ENCODE peak calls at places on chromosomes 5 and 9, in seven cellular contexts. One of them, this sample, is unnamed.

GRCh38 chr5:132104561-132104960 is 31.0 kb downstream of the CSF2 start:
- DNase-seq in endothelial cell of umbilical vein: no peak
- DNase-seq in Peyer's patch: no peak
- DNase-seq in A549: no peak
- DNase-seq in lower leg skin: no peak
- DNase-seq in body of pancreas: no peak
- DNase-seq in uterus: no peak
- DNase-seq in this sample: no peak

GRCh38 chr9:73073337-73074175 is 78.1 kb upstream of the ANXA1 start:
- DNase-seq in uterus: no peak
- DNase-seq in A549: peak
- DNase-seq in body of pancreas: no peak
- DNase-seq in lower leg skin: no peak
- DNase-seq in Peyer's patch: no peak
- DNase-seq in endothelial cell of umbilical vein: no peak
- DNase-seq in this sample: no peak

GRCh38 chr5:10301842-10302610 is 5.7 kb downstream of the CMBL start:
- DNase-seq in endothelial cell of umbilical vein: no peak
- DNase-seq in uterus: no peak
- DNase-seq in lower leg skin: no peak
- DNase-seq in Peyer's patch: peak
- DNase-seq in body of pancreas: peak
- DNase-seq in A549: peak
- DNase-seq in this sample: no peak

GRCh38 chr5:3924990-3925389 is 329.4 kb downstream of the IRX1 start:
- DNase-seq in endothelial cell of umbilical vein: no peak
- DNase-seq in uterus: no peak
- DNase-seq in lower leg skin: no peak
- DNase-seq in A549: no peak
- DNase-seq in body of pancreas: no peak
- DNase-seq in Peyer's patch: no peak
- DNase-seq in this sample: no peak

GRCh38 chr5:94702729-94703128 is 84.3 kb downstream of the SLF1 start:
- DNase-seq in Peyer's patch: no peak
- DNase-seq in lower leg skin: no peak
- DNase-seq in uterus: no peak
- DNase-seq in body of pancreas: no peak
- DNase-seq in A549: no peak
- DNase-seq in endothelial cell of umbilical vein: no peak
- DNase-seq in this sample: no peak

GRCh38 chr5:97136471-97136870 is 5.9 kb downstream of the LIX1 start:
- DNase-seq in endothelial cell of umbilical vein: no peak
- DNase-seq in uterus: no peak
- DNase-seq in lower leg skin: no peak
- DNase-seq in body of pancreas: no peak
- DNase-seq in Peyer's patch: no peak
- DNase-seq in A549: no peak
- DNase-seq in this sample: no peak

GRCh38 chr5:155987261-155987810 is 339.6 kb upstream of the SGCD start:
- DNase-seq in Peyer's patch: no peak
- DNase-seq in A549: no peak
- DNase-seq in endothelial cell of umbilical vein: no peak
- DNase-seq in uterus: no peak
- DNase-seq in body of pancreas: no peak
- DNase-seq in lower leg skin: no peak
- DNase-seq in this sample: no peak

GRCh38 chr5:134038143-134038542 is 33.4 kb upstream of the VDAC1 start:
- DNase-seq in A549: no peak
- DNase-seq in uterus: no peak
- DNase-seq in lower leg skin: no peak
- DNase-seq in body of pancreas: no peak
- DNase-seq in Peyer's patch: no peak
- DNase-seq in endothelial cell of umbilical vein: no peak
- DNase-seq in this sample: no peak

GRCh38 chr5:107439832-107440231 is 230.9 kb downstream of the EFNA5 start:
- DNase-seq in lower leg skin: no peak
- DNase-seq in Peyer's patch: no peak
- DNase-seq in body of pancreas: no peak
- DNase-seq in uterus: no peak
- DNase-seq in endothelial cell of umbilical vein: no peak
- DNase-seq in A549: no peak
- DNase-seq in this sample: no peak

GRCh38 chr9:37486256-37486615 is 488 bp downstream of the POLR1E start:
- DNase-seq in uterus: no peak
- DNase-seq in lower leg skin: no peak
- DNase-seq in body of pancreas: no peak
- DNase-seq in A549: no peak
- DNase-seq in endothelial cell of umbilical vein: no peak
- DNase-seq in Peyer's patch: no peak
- DNase-seq in this sample: no peak

GRCh38 chr9:22097712-22098111 is 88.6 kb upstream of the CDKN2B start:
- DNase-seq in endothelial cell of umbilical vein: no peak
- DNase-seq in lower leg skin: no peak
- DNase-seq in uterus: no peak
- DNase-seq in body of pancreas: no peak
- DNase-seq in Peyer's patch: no peak
- DNase-seq in A549: no peak
- DNase-seq in this sample: no peak

GRCh38 chr5:158013939-158014338 is 155.0 kb upstream of the CLINT1 start:
- DNase-seq in A549: peak
- DNase-seq in body of pancreas: peak
- DNase-seq in endothelial cell of umbilical vein: peak
- DNase-seq in uterus: no peak
- DNase-seq in lower leg skin: no peak
- DNase-seq in Peyer's patch: peak
- DNase-seq in this sample: no peak

GRCh38 chr5:149257875-149258705 is 13.6 kb upstream of the AFAP1L1 start:
- DNase-seq in endothelial cell of umbilical vein: no peak
- DNase-seq in uterus: no peak
- DNase-seq in lower leg skin: no peak
- DNase-seq in Peyer's patch: no peak
- DNase-seq in A549: no peak
- DNase-seq in body of pancreas: no peak
- DNase-seq in this sample: no peak

GRCh38 chr5:50292735-50293394 is 148.2 kb downstream of the EMB start:
- DNase-seq in A549: no peak
- DNase-seq in lower leg skin: no peak
- DNase-seq in Peyer's patch: no peak
- DNase-seq in uterus: no peak
- DNase-seq in endothelial cell of umbilical vein: no peak
- DNase-seq in body of pancreas: no peak
- DNase-seq in this sample: no peak

GRCh38 chr5:82353522-82353921 is 75.4 kb upstream of the RPS23 start:
- DNase-seq in A549: no peak
- DNase-seq in endothelial cell of umbilical vein: no peak
- DNase-seq in lower leg skin: no peak
- DNase-seq in uterus: no peak
- DNase-seq in Peyer's patch: no peak
- DNase-seq in body of pancreas: no peak
- DNase-seq in this sample: no peak
- TF ChIP-seq POLR2A in A549: no peak
- TF ChIP-seq POLR2A in endothelial cell of umbilical vein: no peak
- TF ChIP-seq POLR2A in lower leg skin: no peak
- TF ChIP-seq POLR2A in uterus: no peak
- TF ChIP-seq POLR2A in Peyer's patch: no peak
- TF ChIP-seq POLR2A in body of pancreas: no peak
- TF ChIP-seq POLR2A in this sample: no peak

DNA sequence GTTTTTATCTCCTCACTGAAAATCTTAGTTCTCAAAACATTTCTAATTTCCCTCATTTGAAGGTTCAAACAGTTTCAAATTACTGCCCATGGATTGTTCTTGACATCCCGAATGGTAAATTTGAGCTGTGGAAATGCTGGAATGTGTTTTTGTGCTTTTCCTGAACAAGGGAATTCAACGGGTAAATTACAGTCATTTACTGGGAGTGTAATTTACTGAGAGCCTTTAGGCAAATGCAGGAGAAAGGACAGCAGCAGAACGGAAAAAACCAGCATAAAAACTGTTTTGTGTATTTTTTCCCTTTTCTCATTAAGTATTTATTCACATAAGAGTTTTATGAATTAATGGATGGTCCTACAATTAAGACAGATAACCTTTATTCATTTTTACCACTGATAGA is 139.2 kb downstream of the PBX3 start:
- DNase-seq in endothelial cell of umbilical vein: no peak
- DNase-seq in uterus: no peak
- DNase-seq in A549: no peak
- DNase-seq in lower leg skin: no peak
- DNase-seq in Peyer's patch: no peak
- DNase-seq in body of pancreas: no peak
- DNase-seq in this sample: no peak
- TF ChIP-seq POLR2A in endothelial cell of umbilical vein: no peak
- TF ChIP-seq POLR2A in uterus: no peak
- TF ChIP-seq POLR2A in A549: no peak
- TF ChIP-seq POLR2A in lower leg skin: no peak
- TF ChIP-seq POLR2A in Peyer's patch: no peak
- TF ChIP-seq POLR2A in body of pancreas: no peak
- TF ChIP-seq POLR2A in this sample: no peak

DNA sequence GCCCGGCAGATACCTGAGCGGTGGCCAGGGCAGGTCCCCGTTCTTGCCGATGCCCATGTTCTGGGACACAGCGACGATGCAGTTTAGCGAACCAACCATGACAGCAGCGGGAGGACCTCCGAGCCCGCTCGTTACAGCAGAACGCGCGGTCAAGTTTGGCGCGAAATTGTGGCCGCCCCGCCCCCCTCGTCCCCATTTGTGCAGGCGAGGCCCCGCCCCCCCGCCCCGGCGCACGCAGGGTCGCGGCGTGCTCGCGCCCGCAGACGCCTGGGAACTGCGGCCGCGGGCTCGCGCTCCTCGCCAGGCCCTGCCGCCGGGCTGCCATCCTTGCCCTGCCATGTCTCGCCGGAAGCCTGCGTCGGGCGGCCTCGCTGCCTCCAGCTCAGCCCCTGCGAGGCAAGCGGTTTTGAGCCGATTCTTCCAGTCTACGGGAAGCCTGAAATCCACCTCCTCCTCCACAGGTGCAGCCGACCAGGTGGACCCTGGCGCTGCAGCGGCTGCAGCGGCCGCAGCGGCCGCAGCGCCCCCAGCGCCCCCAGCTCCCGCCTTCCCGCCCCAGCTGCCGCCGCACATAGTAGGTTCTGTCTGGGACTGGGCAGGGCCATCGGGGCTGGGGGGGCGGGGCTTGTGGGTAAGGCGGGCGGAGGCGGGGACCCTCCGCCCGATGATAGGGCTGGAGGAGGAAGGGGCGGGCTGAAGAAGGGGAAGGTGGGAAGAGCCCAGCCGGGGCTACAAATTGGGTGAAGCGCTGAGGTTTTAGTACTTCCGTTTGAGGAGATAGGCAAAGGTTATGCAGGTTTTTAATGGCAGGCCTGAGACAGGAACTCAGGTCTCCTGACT is at the start of the genes DHFR and MSH3:
- DNase-seq in body of pancreas: peak
- DNase-seq in lower leg skin: peak
- DNase-seq in Peyer's patch: peak
- DNase-seq in A549: peak
- DNase-seq in endothelial cell of umbilical vein: peak
- DNase-seq in uterus: peak
- DNase-seq in this sample: peak
- TF ChIP-seq POLR2A in body of pancreas: peak
- TF ChIP-seq POLR2A in lower leg skin: no peak
- TF ChIP-seq POLR2A in Peyer's patch: peak
- TF ChIP-seq POLR2A in A549: peak
- TF ChIP-seq POLR2A in endothelial cell of umbilical vein: peak
- TF ChIP-seq POLR2A in uterus: no peak
- TF ChIP-seq POLR2A in this sample: peak

GRCh38 chr9:95505072-95505471 is 11.7 kb downstream of the PTCH1 start:
- DNase-seq in body of pancreas: no peak
- DNase-seq in A549: no peak
- DNase-seq in Peyer's patch: no peak
- DNase-seq in lower leg skin: no peak
- DNase-seq in endothelial cell of umbilical vein: no peak
- DNase-seq in uterus: no peak
- DNase-seq in this sample: no peak

GRCh38 chr9:95507456-95508241 is 9.1 kb downstream of the PTCH1 start:
- DNase-seq in A549: peak
- DNase-seq in body of pancreas: peak
- DNase-seq in uterus: peak
- DNase-seq in lower leg skin: no peak
- DNase-seq in Peyer's patch: peak
- DNase-seq in endothelial cell of umbilical vein: peak
- DNase-seq in this sample: peak

GRCh38 chr9:95506692-95507455 is 9.9 kb downstream of the PTCH1 start:
- DNase-seq in lower leg skin: no peak
- DNase-seq in A549: peak
- DNase-seq in body of pancreas: peak
- DNase-seq in Peyer's patch: peak
- DNase-seq in endothelial cell of umbilical vein: peak
- DNase-seq in uterus: no peak
- DNase-seq in this sample: peak

GRCh38 chr9:95505676-95506437 is 10.9 kb downstream of the PTCH1 start:
- DNase-seq in A549: peak
- DNase-seq in endothelial cell of umbilical vein: peak
- DNase-seq in lower leg skin: no peak
- DNase-seq in body of pancreas: peak
- DNase-seq in uterus: peak
- DNase-seq in Peyer's patch: peak
- DNase-seq in this sample: peak

DNA sequence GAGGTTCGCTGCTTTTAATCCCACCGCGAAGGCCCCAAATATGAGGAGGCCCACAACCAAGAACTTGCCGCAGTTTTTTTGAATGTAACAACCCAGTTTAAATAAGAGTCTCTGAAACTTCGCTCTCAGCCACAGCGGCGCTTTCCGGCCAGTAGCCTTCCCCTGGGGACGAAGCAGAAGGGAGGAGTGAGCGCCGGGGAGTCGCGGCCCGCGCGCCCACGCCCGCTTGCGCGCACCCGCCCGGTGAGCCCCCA is 10.4 kb downstream of the PTCH1 start:
- DNase-seq in Peyer's patch: no peak
- DNase-seq in uterus: no peak
- DNase-seq in A549: peak
- DNase-seq in endothelial cell of umbilical vein: no peak
- DNase-seq in body of pancreas: peak
- DNase-seq in lower leg skin: no peak
- DNase-seq in this sample: peak
- TF ChIP-seq POLR2A in Peyer's patch: no peak
- TF ChIP-seq POLR2A in uterus: no peak
- TF ChIP-seq POLR2A in A549: no peak
- TF ChIP-seq POLR2A in endothelial cell of umbilical vein: no peak
- TF ChIP-seq POLR2A in body of pancreas: no peak
- TF ChIP-seq POLR2A in lower leg skin: no peak
- TF ChIP-seq POLR2A in this sample: no peak